ENCODE peak calls at places on chromosomes 11 and 22, in seven cellular contexts. K, I, X, S, E, A and R are unnamed samples.
A peak's percentile ranks its signal among the peaks of the same experiment; 100 is the strongest.

GRCh38 chr22:39359659-39360195 is 9.9 kb downstream of the SYNGR1 start:
- DNase-seq in A (no peak), X (peak; percentile 54), S (no peak), E (no peak), K (no peak), I (no peak), R (no peak)

GRCh38 chr22:27715078-27715477 is 86.5 kb downstream of the MN1 start:
- DNase-seq in A (no peak), E (no peak), S (no peak), I (no peak), K (no peak), X (no peak), R (no peak)

GRCh38 chr11:17650601-17650911 is 68.8 kb upstream of the MYOD1 start:
- DNase-seq in X (no peak), E (no peak), I (no peak), S (no peak), A (no peak), K (no peak), R (no peak)

GRCh38 chr22:32473388-32473952 is 1.1 kb upstream of the FBXO7 start:
- DNase-seq in A (peak; percentile 44), X (peak; percentile 64), S (no peak), K (peak; percentile 31), E (no peak), I (peak; percentile 56), R (peak; percentile 46)

GRCh38 chr11:32562839-32563599 is 20.6 kb upstream of the EIF3M start:
- DNase-seq in K (peak; percentile 12), S (no peak), X (no peak), E (no peak), I (no peak), A (no peak), R (no peak)

GRCh38 chr11:89608234-89608966 is 101.7 kb upstream of the TRIM77 start:
- DNase-seq in I (no peak), S (no peak), K (no peak), E (no peak), A (no peak), X (no peak), R (no peak)

GRCh38 chr11:86374121-86374520 is 566 bp upstream of the CCDC81 start:
- DNase-seq in X (peak; percentile 10), S (no peak), A (no peak), I (no peak), E (no peak), K (no peak), R (no peak)

GRCh38 chr11:396948-397548 is 3.0 kb downstream of the PKP3 start:
- DNase-seq in A (no peak), X (peak; percentile 73), I (peak; percentile 81), K (peak; percentile 52), E (no peak), S (no peak), R (no peak)

GRCh38 chr22:39220897-39221850 is 23.6 kb downstream of the PDGFB start:
- DNase-seq in E (no peak), S (no peak), X (peak; percentile 12), K (no peak), I (peak; percentile 30), A (peak; percentile 66), R (peak; percentile 82)

GRCh38 chr11:33557201-33557600 is 143.4 kb downstream of the C11orf91 start:
- DNase-seq in I (peak; percentile 85), K (peak; percentile 95), X (no peak), E (peak; percentile 80), A (peak; percentile 92), S (no peak), R (peak; percentile 18)

GRCh38 chr11:134332189-134332631 is 422 bp downstream of the GLB1L2 start:
- DNase-seq in A (no peak), E (no peak), I (no peak), K (no peak), X (peak; percentile 85), S (no peak), R (peak; percentile 6)

GRCh38 chr11:57364851-57365660 is 15.9 kb downstream of the PRG3 start:
- DNase-seq in A (no peak), K (no peak), S (no peak), I (no peak), X (peak; percentile 78), E (no peak), R (no peak)

GRCh38 chr22:22111983-22112382 is 129.4 kb upstream of the TOP3B start:
- DNase-seq in X (no peak), I (no peak), A (no peak), S (no peak), K (no peak), E (no peak), R (no peak)

GRCh38 chr11:44765026-44765595 is 38.3 kb downstream of the TSPAN18 start:
- DNase-seq in X (no peak), K (no peak), E (no peak), S (no peak), I (no peak), A (no peak), R (no peak)

GRCh38 chr11:11732116-11732515 is 109.7 kb upstream of the USP47 start:
- DNase-seq in E (no peak), A (peak; percentile 63), X (no peak), I (no peak), K (peak; percentile 29), S (no peak), R (peak; percentile 15)

GRCh38 chr11:123020968-123021367 is 39.3 kb upstream of the BSX start:
- DNase-seq in E (no peak), S (no peak), A (peak; percentile 20), K (peak; percentile 19), X (peak; percentile 81), I (peak; percentile 57), R (peak; percentile 63)

GRCh38 chr11:47607380-47607779 is 13.2 kb upstream of the C1QTNF4 start:
- DNase-seq in K (peak; percentile 94), A (peak; percentile 30), S (no peak), I (peak; percentile 93), E (peak; percentile 83), X (no peak), R (peak; percentile 17)

GRCh38 chr22:26002456-26002855 is 166.8 kb upstream of the SEZ6L start:
- DNase-seq in E (no peak), S (no peak), I (no peak), X (no peak), K (no peak), A (no peak), R (no peak)

GRCh38 chr22:45640291-45640940 is 31.2 kb upstream of the ATXN10 start:
- DNase-seq in S (no peak), X (peak; percentile 55), K (no peak), E (no peak), A (no peak), I (no peak), R (no peak)

GRCh38 chr22:23772315-23773246 is at the start of gene MMP11:
- DNase-seq in I (peak; percentile 62), X (peak; percentile 96), K (no peak), E (no peak), A (no peak), S (no peak), R (peak; percentile 27)

GRCh38 chr11:115944596-115944995 is 440.4 kb upstream of the CADM1 start:
- DNase-seq in I (no peak), S (no peak), A (no peak), X (no peak), E (no peak), K (no peak), R (no peak)

GRCh38 chr22:27133951-27134664 is 476.7 kb downstream of the MIAT start:
- DNase-seq in I (peak; percentile 93), A (peak; percentile 89), E (peak; percentile 67), X (peak; percentile 43), K (peak; percentile 95), S (no peak), R (peak; percentile 90)

GRCh38 chr11:56848105-56848809 is 99.8 kb upstream of the OR9G4 start:
- DNase-seq in S (no peak), K (no peak), A (no peak), E (no peak), I (no peak), X (no peak), R (no peak)

GRCh38 chr11:35618497-35619029 is 303 bp downstream of the FJX1 start:
- DNase-seq in X (peak; percentile 84), E (no peak), K (peak; percentile 27), I (no peak), S (no peak), A (peak; percentile 61), R (peak; percentile 48)

GRCh38 chr11:35271031-35271430 is 132.1 kb downstream of the CD44 start:
- DNase-seq in K (no peak), S (no peak), E (no peak), X (no peak), A (no peak), I (no peak), R (no peak)

GRCh38 chr22:46071451-46072029 is 78.8 kb upstream of the PPARA start:
- DNase-seq in S (peak; percentile 25), A (peak; percentile 94), K (peak; percentile 90), I (peak; percentile 95), X (peak; percentile 88), E (no peak), R (peak; percentile 96)

GRCh38 chr11:44627911-44628729 is 62.7 kb downstream of the CD82 start:
- DNase-seq in E (no peak), X (peak; percentile 23), S (no peak), I (peak; percentile 34), K (peak; percentile 61), A (no peak), R (peak; percentile 56)

GRCh38 chr11:32435511-32435946 is at the start of gene WT1:
- DNase-seq in K (no peak), X (peak; percentile 88), I (no peak), A (no peak), E (no peak), S (no peak), R (peak; percentile 35)

GRCh38 chr22:30262917-30263741 is 3.5 kb downstream of the OSM start:
- DNase-seq in A (no peak), K (no peak), X (peak; percentile 95), E (no peak), I (peak; percentile 68), S (peak; percentile 85), R (peak; percentile 64)

GRCh38 chr22:36194971-36195370 is 6.6 kb downstream of the APOL4 start:
- DNase-seq in X (peak; percentile 60), I (peak; percentile 68), K (peak; percentile 44), A (peak; percentile 32), S (no peak), E (no peak), R (peak; percentile 45)

GRCh38 chr11:56876621-56877312 is 111.9 kb upstream of the OR5AK2 start:
- DNase-seq in A (peak; percentile 69), K (peak; percentile 34), X (no peak), E (no peak), I (no peak), S (no peak), R (peak; percentile 26)

GRCh38 chr11:93444671-93445073 is 98.5 kb downstream of the SMCO4 start:
- DNase-seq in S (no peak), A (peak; percentile 90), X (peak; percentile 7), K (peak; percentile 85), E (no peak), I (no peak), R (peak; percentile 29)

GRCh38 chr11:126862664-126863247 is 137.8 kb downstream of the KIRREL3 start:
- DNase-seq in E (no peak), A (no peak), K (no peak), I (no peak), S (no peak), X (peak; percentile 63), R (no peak)

GRCh38 chr11:61793084-61793828 is 545 bp downstream of the FEN1 start:
- DNase-seq in A (peak; percentile 9), I (no peak), X (no peak), E (no peak), K (no peak), S (no peak), R (no peak)